ENCODE peak calls at places on chromosome 18, in eight cellular contexts. Y is osteoblast; A is left lung; W is CD8-positive, alpha-beta memory T cell; E is left ventricle myocardium inferior; V is lung; F is A549; G is astrocyte. Q is an unnamed sample.

GRCh38 chr18:68699043-68699442 is 15.9 kb downstream of the TMX3 start:
- DNase-seq in Y (peak; percentile 64), G (no peak), F (no peak), E (no peak), W (no peak), V (no peak), A (no peak), Q (no peak)

GRCh38 chr18:57819671-57820460 is 16.8 kb upstream of the ATP8B1 start:
- DNase-seq in E (peak; percentile 62), A (peak; percentile 55), G (peak; percentile 91), V (peak; percentile 83), F (peak; percentile 68), W (no peak), Y (peak; percentile 81), Q (no peak)

GRCh38 chr18:10930078-10930477 is 219.3 kb downstream of the PIEZO2 start:
- DNase-seq in Y (no peak), V (no peak), F (no peak), E (no peak), A (no peak), G (no peak), W (no peak), Q (no peak)

GRCh38 chr18:77101410-77102245 is 31.0 kb downstream of the MBP start:
- DNase-seq in A (peak; percentile 90), F (peak; percentile 90), V (peak; percentile 79), Y (peak; percentile 94), E (peak; percentile 77), G (peak; percentile 97), W (peak; percentile 63), Q (no peak)

GRCh38 chr18:10006261-10006903 is 92.6 kb downstream of the VAPA start:
- DNase-seq in V (no peak), W (no peak), G (peak; percentile 12), Y (peak; percentile 76), F (peak; percentile 3), E (no peak), A (no peak), Q (no peak)

GRCh38 chr18:62436636-62437519 is 85.9 kb upstream of the ZCCHC2 start:
- DNase-seq in A (peak; percentile 87), Y (peak; percentile 86), E (peak; percentile 89), W (no peak), V (peak; percentile 80), G (peak; percentile 39), F (no peak), Q (no peak)

GRCh38 chr18:54086046-54086802 is 138.2 kb downstream of the MBD2 start:
- DNase-seq in W (no peak), E (no peak), F (no peak), G (no peak), A (no peak), V (no peak), Y (no peak), Q (no peak)

GRCh38 chr18:78473563-78473962 is 506.1 kb upstream of the SALL3 start:
- DNase-seq in V (no peak), Y (no peak), G (no peak), F (no peak), W (no peak), A (no peak), E (no peak), Q (no peak)

GRCh38 chr18:64287926-64288325 is 139.0 kb upstream of the LINC00305 start:
- DNase-seq in G (no peak), F (no peak), Y (no peak), E (no peak), W (no peak), V (no peak), A (no peak), Q (no peak)

GRCh38 chr18:68972176-68972575 is 174.3 kb downstream of the CCDC102B start:
- DNase-seq in Y (no peak), G (no peak), A (no peak), E (no peak), W (no peak), F (no peak), V (no peak), Q (no peak)

GRCh38 chr18:48672671-48673340 is 134.0 kb downstream of the CTIF start:
- DNase-seq in A (no peak), E (no peak), F (no peak), W (no peak), Y (no peak), V (no peak), G (no peak), Q (no peak)

GRCh38 chr18:74114206-74114605 is 33.4 kb downstream of the FBXO15 start:
- DNase-seq in E (no peak), V (no peak), A (no peak), F (no peak), Y (no peak), W (no peak), G (no peak), Q (no peak)

GRCh38 chr18:78579854-78580577 is 399.6 kb upstream of the SALL3 start:
- DNase-seq in W (no peak), A (no peak), E (no peak), V (no peak), G (no peak), F (no peak), Y (no peak), Q (no peak)

GRCh38 chr18:57624988-57625387 is 3.4 kb upstream of the NARS1 start:
- DNase-seq in G (peak; percentile 46), V (no peak), Y (peak; percentile 88), W (no peak), F (peak; percentile 19), A (no peak), E (no peak), Q (no peak)

GRCh38 chr18:34001376-34001775 is 223.3 kb downstream of the NOL4 start:
- DNase-seq in F (no peak), W (no peak), Y (no peak), A (no peak), E (no peak), G (no peak), V (no peak), Q (no peak)

GRCh38 chr18:55763298-55763697 is 175.3 kb upstream of the TCF4 start:
- DNase-seq in Y (peak; percentile 44), W (no peak), G (peak; percentile 87), V (no peak), F (peak; percentile 16), E (no peak), A (no peak), Q (no peak)

GRCh38 chr18:28189400-28190239 is 12.7 kb upstream of the CDH2 start:
- DNase-seq in V (no peak), W (no peak), Y (peak; percentile 57), E (no peak), A (no peak), G (peak; percentile 55), F (peak; percentile 75), Q (no peak)

GRCh38 chr18:267380-267687 is 513 bp downstream of the THOC1 start:
- DNase-seq in A (no peak), F (peak; percentile 32), V (peak; percentile 31), G (peak; percentile 3), Y (peak; percentile 68), E (no peak), W (no peak), Q (no peak)

GRCh38 chr18:58091099-58091611 is 47.1 kb downstream of the NEDD4L start:
- DNase-seq in G (no peak), Y (no peak), A (peak; percentile 63), V (peak; percentile 63), E (no peak), F (peak; percentile 5), W (no peak), Q (no peak)

GRCh38 chr18:49238433-49239042 is 221.9 kb downstream of the DYM start:
- DNase-seq in W (no peak), F (peak; percentile 34), G (no peak), Y (no peak), V (no peak), E (no peak), A (no peak), Q (no peak)

GRCh38 chr18:78526923-78527775 is 452.5 kb upstream of the SALL3 start:
- DNase-seq in Y (peak; percentile 54), W (no peak), G (no peak), F (no peak), V (no peak), A (no peak), E (no peak), Q (no peak)

GRCh38 chr18:59460060-59460395 is 101.0 kb upstream of the LMAN1 start:
- DNase-seq in V (no peak), F (no peak), A (no peak), G (no peak), Y (peak; percentile 66), W (no peak), E (no peak), Q (no peak)
- H3K4me3 ChIP-seq in V (no peak overlapping the region), F (no peak overlapping the region), A (no peak overlapping the region), G (no peak overlapping the region), Y (no peak overlapping the region), W (no peak overlapping the region), E (no peak overlapping the region), Q (no peak overlapping the region)

GRCh38 chr18:5395860-5396448 is 100.4 kb upstream of the ZBTB14 start:
- DNase-seq in G (no peak), W (no peak), F (no peak), Y (no peak), V (no peak), A (no peak), E (no peak), Q (no peak)
- H3K4me1 ChIP-seq in G (no peaks in the 10 kb centered on the region), W (no peaks in the 10 kb centered on the region), F (no peaks in the 10 kb centered on the region), Y (no peaks in the 10 kb centered on the region), V (no peaks in the 10 kb centered on the region), A (no peaks in the 10 kb centered on the region), E (no peaks in the 10 kb centered on the region), Q (peaks cover 7% of the 10 kb centered on the region)

DNA sequence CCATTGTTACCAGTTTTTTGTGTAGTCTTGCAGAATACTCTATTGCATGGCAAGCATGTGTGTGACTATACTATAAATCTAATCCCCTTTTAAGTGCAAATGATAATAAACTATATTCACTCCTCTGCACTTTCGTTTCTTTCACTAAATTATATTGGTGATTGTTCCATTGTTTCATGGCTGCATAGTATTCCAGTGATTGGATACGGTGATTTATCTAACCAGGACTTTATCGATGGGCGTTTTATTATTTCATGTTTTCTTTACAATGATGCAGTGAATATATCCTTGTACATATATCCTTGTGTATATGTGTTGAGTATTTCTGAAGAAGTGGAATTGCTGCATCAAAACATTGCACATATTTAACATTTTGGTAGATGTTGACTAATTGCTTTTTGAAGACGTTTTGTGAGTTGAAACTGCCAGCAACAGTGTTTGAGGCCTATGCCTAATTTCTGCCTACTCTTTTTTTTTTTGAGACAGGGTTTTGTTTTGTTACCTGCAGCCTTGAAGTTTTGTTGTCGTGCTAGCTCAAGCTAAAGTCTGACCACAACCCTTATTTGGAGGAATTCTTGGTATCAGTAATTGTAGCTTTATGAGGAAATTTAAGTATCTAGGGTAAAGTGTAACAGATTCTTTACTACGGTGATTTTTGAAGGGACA is 2.7 kb downstream of the MIB1 start:
- DNase-seq in A (no peak), Y (no peak), W (no peak), G (no peak), V (no peak), F (no peak), E (no peak), Q (no peak)
- H3K4me3 ChIP-seq in A (no peak overlapping the region), Y (no peak overlapping the region), W (no peak overlapping the region), G (no peak overlapping the region), V (no peak overlapping the region), F (no peak overlapping the region), E (peak overlapping the region; percentile 97), Q (no peak overlapping the region)

DNA sequence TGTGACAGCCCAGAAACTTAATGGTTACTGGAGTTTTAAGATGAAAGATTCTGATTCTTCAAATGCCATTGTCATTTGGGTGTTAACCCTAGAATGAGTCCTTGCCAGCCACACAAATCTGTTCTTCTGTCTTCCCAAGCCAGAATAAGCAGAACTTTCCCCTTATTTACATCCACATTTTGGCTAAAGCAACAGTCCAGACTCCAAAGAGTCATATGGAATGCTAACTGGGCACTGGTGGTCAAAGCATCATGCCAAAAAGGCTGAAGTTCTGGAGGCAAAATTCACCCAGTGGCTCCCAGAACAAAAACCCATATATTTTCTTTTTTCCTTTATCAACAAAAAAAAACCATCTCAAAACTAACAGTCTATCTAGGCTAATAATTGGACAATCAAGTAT is 89.7 kb upstream of the SETBP1 start:
- DNase-seq in E (no peak), G (no peak), V (no peak), Y (no peak), F (no peak), A (no peak), W (no peak), Q (no peak)
- H3K4me1 ChIP-seq in E (peaks cover 42% of the 10 kb centered on the region), G (peaks cover 34% of the 10 kb centered on the region), V (peaks cover 2% of the 10 kb centered on the region), Y (peaks cover 52% of the 10 kb centered on the region), F (peaks cover 12% of the 10 kb centered on the region), A (peaks cover 4% of the 10 kb centered on the region), W (no peaks in the 10 kb centered on the region), Q (no peaks in the 10 kb centered on the region)

Q was measured in naive thymus-derived CD4-positive, alpha-beta T cell.